ENCODE peak calls at places on chromosome 9, in five cellular contexts. One of them, this sample, is unnamed.

GRCh38 chr9:72947987-72948465 is 4.8 kb downstream of the ALDH1A1 start:
- DNase-seq in ovary: no peak
- DNase-seq in Panc1: no peak
- DNase-seq in tibial artery: no peak
- DNase-seq in choroid plexus epithelial cell: no peak
- DNase-seq in this sample: no peak

GRCh38 chr9:137318976-137319375 is 16.9 kb upstream of the NRARP start:
- DNase-seq in ovary: no peak
- DNase-seq in choroid plexus epithelial cell: no peak
- DNase-seq in tibial artery: no peak
- DNase-seq in Panc1: no peak
- DNase-seq in this sample: no peak

GRCh38 chr9:74281674-74282073 is 215.5 kb upstream of the RORB start:
- DNase-seq in choroid plexus epithelial cell: no peak
- DNase-seq in tibial artery: no peak
- DNase-seq in Panc1: no peak
- DNase-seq in ovary: no peak
- DNase-seq in this sample: no peak

GRCh38 chr9:81431662-81432061 is 257.7 kb downstream of the TLE1 start:
- DNase-seq in Panc1: peak; percentile 61
- DNase-seq in ovary: no peak
- DNase-seq in choroid plexus epithelial cell: peak; percentile 90
- DNase-seq in tibial artery: no peak
- DNase-seq in this sample: peak; percentile 72

GRCh38 chr9:28774433-28775029 is 1201.2 kb upstream of the C9orf72 start:
- DNase-seq in choroid plexus epithelial cell: peak; percentile 67
- DNase-seq in Panc1: no peak
- DNase-seq in ovary: no peak
- DNase-seq in tibial artery: no peak
- DNase-seq in this sample: no peak

GRCh38 chr9:109050444-109050843 is 37.1 kb upstream of the CTNNAL1 start:
- DNase-seq in Panc1: no peak
- DNase-seq in ovary: no peak
- DNase-seq in tibial artery: no peak
- DNase-seq in choroid plexus epithelial cell: no peak
- DNase-seq in this sample: no peak

GRCh38 chr9:34463098-34463900 is 4.7 kb downstream of the DNAI1 start:
- DNase-seq in tibial artery: no peak
- DNase-seq in Panc1: no peak
- DNase-seq in choroid plexus epithelial cell: peak; percentile 32
- DNase-seq in ovary: no peak
- DNase-seq in this sample: no peak

GRCh38 chr9:104780796-104781395 is 17.0 kb downstream of the NIPSNAP3B start:
- DNase-seq in Panc1: no peak
- DNase-seq in ovary: no peak
- DNase-seq in tibial artery: no peak
- DNase-seq in choroid plexus epithelial cell: peak; percentile 66
- DNase-seq in this sample: no peak

GRCh38 chr9:108626743-108627142 is 229.0 kb downstream of the ACTL7B start:
- DNase-seq in choroid plexus epithelial cell: no peak
- DNase-seq in ovary: no peak
- DNase-seq in tibial artery: no peak
- DNase-seq in Panc1: no peak
- DNase-seq in this sample: no peak

GRCh38 chr9:108869092-108869725 is 7.1 kb downstream of the ACTL7A start:
- DNase-seq in choroid plexus epithelial cell: peak; percentile 78
- DNase-seq in Panc1: no peak
- DNase-seq in tibial artery: no peak
- DNase-seq in ovary: no peak
- DNase-seq in this sample: no peak

GRCh38 chr9:94952553-94953373 is 226.3 kb downstream of the AOPEP start:
- DNase-seq in ovary: peak; percentile 44
- DNase-seq in Panc1: no peak
- DNase-seq in choroid plexus epithelial cell: no peak
- DNase-seq in tibial artery: peak; percentile 58
- DNase-seq in this sample: no peak

GRCh38 chr9:111974092-111974681 is 77.6 kb downstream of the UGCG start:
- DNase-seq in tibial artery: no peak
- DNase-seq in Panc1: no peak
- DNase-seq in ovary: no peak
- DNase-seq in choroid plexus epithelial cell: peak; percentile 68
- DNase-seq in this sample: no peak

GRCh38 chr9:130914417-130915095 is 17.9 kb upstream of the QRFP start:
- DNase-seq in tibial artery: no peak
- DNase-seq in Panc1: no peak
- DNase-seq in ovary: no peak
- DNase-seq in choroid plexus epithelial cell: no peak
- DNase-seq in this sample: no peak

GRCh38 chr9:6632516-6633328 is 12.8 kb downstream of the GLDC start:
- DNase-seq in choroid plexus epithelial cell: no peak
- DNase-seq in ovary: no peak
- DNase-seq in tibial artery: no peak
- DNase-seq in Panc1: no peak
- DNase-seq in this sample: no peak

GRCh38 chr9:35518981-35519679 is 29.2 kb downstream of the RUSC2 start:
- DNase-seq in tibial artery: no peak
- DNase-seq in ovary: no peak
- DNase-seq in choroid plexus epithelial cell: peak; percentile 58
- DNase-seq in Panc1: no peak
- DNase-seq in this sample: no peak

GRCh38 chr9:34381323-34381722 is 4.6 kb upstream of the MYORG start:
- DNase-seq in ovary: no peak
- DNase-seq in tibial artery: no peak
- DNase-seq in choroid plexus epithelial cell: no peak
- DNase-seq in Panc1: no peak
- DNase-seq in this sample: no peak

GRCh38 chr9:99057665-99058625 is 47.0 kb upstream of the TGFBR1 start:
- DNase-seq in choroid plexus epithelial cell: peak; percentile 97
- DNase-seq in Panc1: no peak
- DNase-seq in ovary: no peak
- DNase-seq in tibial artery: peak; percentile 63
- DNase-seq in this sample: peak; percentile 38

GRCh38 chr9:127506117-127506813 is 55.0 kb downstream of the LRSAM1 start:
- DNase-seq in choroid plexus epithelial cell: no peak
- DNase-seq in Panc1: no peak
- DNase-seq in tibial artery: no peak
- DNase-seq in ovary: no peak
- DNase-seq in this sample: no peak

GRCh38 chr9:136014147-136014927 is 53.2 kb upstream of the UBAC1 start:
- DNase-seq in choroid plexus epithelial cell: no peak
- DNase-seq in ovary: peak; percentile 13
- DNase-seq in Panc1: no peak
- DNase-seq in tibial artery: peak; percentile 15
- DNase-seq in this sample: no peak

GRCh38 chr9:89576404-89576824 is 28.4 kb upstream of the GADD45G start:
- DNase-seq in tibial artery: no peak
- DNase-seq in ovary: no peak
- DNase-seq in Panc1: no peak
- DNase-seq in choroid plexus epithelial cell: peak; percentile 63
- DNase-seq in this sample: no peak

GRCh38 chr9:135253305-135254004 is 166.0 kb downstream of the OLFM1 start:
- DNase-seq in choroid plexus epithelial cell: no peak
- DNase-seq in tibial artery: no peak
- DNase-seq in ovary: no peak
- DNase-seq in Panc1: no peak
- DNase-seq in this sample: no peak

GRCh38 chr9:132997591-132997990 is 19.1 kb downstream of the GFI1B start:
- DNase-seq in choroid plexus epithelial cell: peak; percentile 75
- DNase-seq in tibial artery: no peak
- DNase-seq in ovary: no peak
- DNase-seq in Panc1: no peak
- DNase-seq in this sample: no peak

GRCh38 chr9:130331573-130331972 is 66.0 kb downstream of the HMCN2 start:
- DNase-seq in tibial artery: peak; percentile 76
- DNase-seq in choroid plexus epithelial cell: peak; percentile 20
- DNase-seq in ovary: no peak
- DNase-seq in Panc1: no peak
- DNase-seq in this sample: peak; percentile 69

GRCh38 chr9:1490341-1491115 is 440.4 kb downstream of the DMRT2 start:
- DNase-seq in ovary: no peak
- DNase-seq in choroid plexus epithelial cell: no peak
- DNase-seq in tibial artery: no peak
- DNase-seq in Panc1: no peak
- DNase-seq in this sample: no peak

GRCh38 chr9:88590558-88591146 is 55.7 kb downstream of the NXNL2 start:
- DNase-seq in choroid plexus epithelial cell: no peak
- DNase-seq in ovary: no peak
- DNase-seq in tibial artery: no peak
- DNase-seq in Panc1: no peak
- DNase-seq in this sample: no peak

DNA sequence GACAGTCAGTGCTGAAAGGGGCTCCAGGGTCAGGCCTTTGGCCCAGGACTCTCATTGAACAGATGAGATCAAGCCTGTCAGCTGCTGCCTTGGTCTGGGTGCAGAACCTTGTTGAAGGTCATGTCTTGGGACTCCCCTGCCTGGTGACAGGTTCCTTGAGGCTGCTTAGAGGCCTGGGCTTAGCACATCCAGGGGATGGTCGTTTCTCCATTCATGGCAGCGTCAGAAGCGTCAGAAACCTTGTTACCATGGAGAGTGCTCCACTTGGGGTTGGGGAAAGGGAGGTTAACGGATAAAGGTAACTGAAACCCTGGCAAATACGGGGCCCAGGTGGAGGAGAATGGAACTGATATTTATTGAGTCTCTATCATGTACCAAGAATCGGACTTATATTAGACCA is 8.8 kb downstream of the ARPC5L start:
- DNase-seq in tibial artery: no peak
- DNase-seq in choroid plexus epithelial cell: no peak
- DNase-seq in ovary: no peak
- DNase-seq in Panc1: no peak
- DNase-seq in this sample: no peak
- H3K4me3 ChIP-seq in tibial artery: no peak overlapping the region
- H3K4me3 ChIP-seq in choroid plexus epithelial cell: peak overlapping the region; percentile 96
- H3K4me3 ChIP-seq in ovary: no peak overlapping the region
- H3K4me3 ChIP-seq in Panc1: peak overlapping the region; percentile 89
- H3K4me3 ChIP-seq in this sample: peak overlapping the region; percentile 96

GRCh38 chr9:116391306-116391900 is 237.8 kb downstream of the PAPPA start:
- DNase-seq in tibial artery: no peak
- DNase-seq in choroid plexus epithelial cell: peak; percentile 91
- DNase-seq in Panc1: no peak
- DNase-seq in ovary: no peak
- DNase-seq in this sample: no peak

GRCh38 chr9:116389546-116390305 is 236.1 kb downstream of the PAPPA start:
- DNase-seq in choroid plexus epithelial cell: no peak
- DNase-seq in ovary: no peak
- DNase-seq in Panc1: no peak
- DNase-seq in tibial artery: no peak
- DNase-seq in this sample: no peak

GRCh38 chr9:116387934-116388714 is 234.5 kb downstream of the PAPPA start:
- DNase-seq in ovary: no peak
- DNase-seq in Panc1: no peak
- DNase-seq in tibial artery: no peak
- DNase-seq in choroid plexus epithelial cell: no peak
- DNase-seq in this sample: no peak

GRCh38 chr9:116394070-116394469 is 240.5 kb downstream of the PAPPA start:
- DNase-seq in ovary: no peak
- DNase-seq in tibial artery: no peak
- DNase-seq in choroid plexus epithelial cell: no peak
- DNase-seq in Panc1: no peak
- DNase-seq in this sample: no peak

GRCh38 chr9:116390306-116391228 is 237.0 kb downstream of the PAPPA start:
- DNase-seq in ovary: no peak
- DNase-seq in tibial artery: no peak
- DNase-seq in choroid plexus epithelial cell: no peak
- DNase-seq in Panc1: no peak
- DNase-seq in this sample: no peak
- TF ChIP-seq CTCF in ovary: no peak
- TF ChIP-seq CTCF in tibial artery: no peak
- TF ChIP-seq CTCF in choroid plexus epithelial cell: no peak
- TF ChIP-seq CTCF in Panc1: no peak
- TF ChIP-seq CTCF in this sample: no peak

GRCh38 chr9:134230092-134230941 is 66.0 kb upstream of the RNU6ATAC start:
- DNase-seq in Panc1: no peak
- DNase-seq in ovary: no peak
- DNase-seq in choroid plexus epithelial cell: no peak
- DNase-seq in tibial artery: no peak
- DNase-seq in this sample: no peak
- H3K4me3 ChIP-seq in Panc1: no peak overlapping the region
- H3K4me3 ChIP-seq in ovary: no peak overlapping the region
- H3K4me3 ChIP-seq in choroid plexus epithelial cell: no peak overlapping the region
- H3K4me3 ChIP-seq in tibial artery: no peak overlapping the region
- H3K4me3 ChIP-seq in this sample: no peak overlapping the region

GRCh38 chr9:107249131-107249533 is 33.9 kb upstream of the RAD23B start:
- DNase-seq in ovary: no peak
- DNase-seq in tibial artery: no peak
- DNase-seq in choroid plexus epithelial cell: peak; percentile 55
- DNase-seq in Panc1: no peak
- DNase-seq in this sample: no peak

GRCh38 chr9:107243757-107244156 is 39.3 kb upstream of the RAD23B start:
- DNase-seq in Panc1: no peak
- DNase-seq in choroid plexus epithelial cell: peak; percentile 65
- DNase-seq in tibial artery: no peak
- DNase-seq in ovary: no peak
- DNase-seq in this sample: no peak

GRCh38 chr9:107248714-107249113 is 34.4 kb upstream of the RAD23B start:
- DNase-seq in tibial artery: no peak
- DNase-seq in choroid plexus epithelial cell: no peak
- DNase-seq in Panc1: no peak
- DNase-seq in ovary: no peak
- DNase-seq in this sample: no peak

GRCh38 chr9:107249665-107250285 is 33.3 kb upstream of the RAD23B start:
- DNase-seq in ovary: no peak
- DNase-seq in choroid plexus epithelial cell: no peak
- DNase-seq in Panc1: no peak
- DNase-seq in tibial artery: no peak
- DNase-seq in this sample: no peak

DNA sequence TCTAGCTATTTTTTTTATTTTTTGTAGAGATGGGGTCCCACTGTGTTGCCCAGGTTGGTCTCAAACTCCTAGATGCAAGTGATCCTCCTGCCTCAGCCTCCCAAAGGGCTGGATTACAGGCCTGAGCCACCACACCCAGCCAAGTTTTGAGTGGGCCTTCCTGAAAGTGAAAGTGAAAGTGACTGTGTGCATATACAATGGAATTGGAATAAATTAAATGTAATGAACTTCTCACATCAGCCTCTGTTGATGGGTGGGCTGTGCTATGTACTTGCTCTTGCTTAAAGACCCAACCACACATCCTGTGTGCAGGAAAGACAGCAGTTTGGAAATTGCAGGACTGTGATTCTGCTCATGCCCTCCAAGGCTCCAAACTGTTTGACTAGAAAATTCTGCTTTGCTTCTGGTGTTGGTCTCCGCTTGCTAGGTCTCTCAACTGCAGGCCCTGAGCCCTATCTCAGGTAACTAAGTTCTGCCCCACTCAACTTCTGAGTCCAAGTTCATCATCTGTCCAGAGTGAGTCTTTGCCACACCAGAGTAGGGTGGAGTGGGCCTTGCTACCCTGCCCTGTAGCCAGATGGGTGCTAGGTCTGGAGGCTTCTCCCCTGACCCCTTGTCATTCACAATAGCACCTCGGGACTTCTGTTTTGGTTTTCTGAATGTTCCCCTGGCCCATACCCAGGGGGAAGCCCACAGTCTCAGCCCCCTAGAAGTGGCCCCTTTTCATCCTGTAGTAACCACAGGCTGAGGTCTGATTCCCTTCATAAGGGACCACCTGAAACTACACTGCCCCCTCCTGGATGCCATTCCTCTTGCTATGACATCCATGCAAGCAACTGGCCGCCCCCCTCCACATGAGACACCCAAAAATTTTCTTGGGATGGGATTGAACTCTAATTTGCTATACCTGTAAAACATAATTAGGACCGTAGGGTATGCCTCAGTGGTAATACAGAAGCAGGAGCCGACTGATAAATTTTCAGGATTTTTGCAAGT is 36.5 kb upstream of the RAD23B start:
- DNase-seq in tibial artery: no peak
- DNase-seq in Panc1: no peak
- DNase-seq in choroid plexus epithelial cell: no peak
- DNase-seq in ovary: no peak
- DNase-seq in this sample: no peak
- TF ChIP-seq CTCF in tibial artery: no peak
- TF ChIP-seq CTCF in Panc1: peak; percentile 28
- TF ChIP-seq CTCF in choroid plexus epithelial cell: peak; percentile 37
- TF ChIP-seq CTCF in ovary: no peak
- TF ChIP-seq CTCF in this sample: peak; percentile 38

This sample was measured in HFF-Myc.